ENCODE peak calls at places on chromosomes 5 and 9, in seven cellular contexts. V is HCT116, X is H1, C is HepG2, I is K562, L is GM12878, B is SK-N-SH. Z is an unnamed sample.

GRCh38 chr5:151585970-151586369 is 5.2 kb downstream of the FAT2 start:
- DNase-seq in V (no peak), X (no peak), C (no peak), I (no peak), L (no peak), B (peak; percentile 64), Z (no peak)

GRCh38 chr5:135229122-135229521 is 169.9 kb downstream of the MACROH2A1 start:
- DNase-seq in V (no peak), X (no peak), C (no peak), I (no peak), L (no peak), B (no peak), Z (no peak)

GRCh38 chr5:148730955-148731898 is 76.9 kb upstream of the HTR4 start:
- DNase-seq in V (peak; percentile 83), X (peak; percentile 54), C (peak; percentile 79), I (peak; percentile 70), L (peak; percentile 43), B (peak; percentile 52), Z (peak; percentile 65)

GRCh38 chr9:104961238-104961637 is 33.3 kb upstream of the ABCA1 start:
- DNase-seq in V (no peak), X (peak; percentile 54), C (peak; percentile 72), I (peak; percentile 36), L (peak; percentile 2), B (peak; percentile 25), Z (peak; percentile 92)

GRCh38 chr5:109404428-109404960 is 5.3 kb downstream of the PJA2 start:
- DNase-seq in V (no peak), X (no peak), C (no peak), I (no peak), L (no peak), B (no peak), Z (no peak)

GRCh38 chr5:172054611-172055153 is 48.2 kb upstream of the FBXW11 start:
- DNase-seq in V (no peak), X (no peak), C (no peak), I (no peak), L (no peak), B (no peak), Z (no peak)

GRCh38 chr9:118529624-118530214 is 825.5 kb downstream of the TLR4 start:
- DNase-seq in V (no peak), X (no peak), C (no peak), I (no peak), L (peak; percentile 62), B (peak; percentile 7), Z (no peak)

GRCh38 chr5:34008721-34009120 is 871 bp upstream of the AMACR start:
- DNase-seq in V (no peak), X (no peak), C (no peak), I (no peak), L (no peak), B (no peak), Z (no peak)

GRCh38 chr5:133427121-133427777 is 185.1 kb downstream of the FSTL4 start:
- DNase-seq in V (no peak), X (no peak), C (no peak), I (no peak), L (no peak), B (no peak), Z (no peak)

GRCh38 chr5:130110333-130110732 is 206.1 kb downstream of the CHSY3 start:
- DNase-seq in V (no peak), X (no peak), C (no peak), I (no peak), L (no peak), B (no peak), Z (no peak)
- TF ChIP-seq YY1 in V (no peak), X (no peak), C (no peak), I (no peak), L (no peak), B (no peak), Z (no peak)

GRCh38 chr9:5897851-5898250 is 7.2 kb downstream of the MLANA start:
- DNase-seq in V (no peak), X (no peak), C (no peak), I (no peak), L (no peak), B (no peak), Z (no peak)
- H3K4me3 ChIP-seq in V (no peak overlapping the region), X (no peak overlapping the region), C (no peak overlapping the region), I (no peak overlapping the region), L (no peak overlapping the region), B (no peak overlapping the region), Z (no peak overlapping the region)

GRCh38 chr9:131349522-131349880 is 44.4 kb upstream of the PRRC2B start:
- DNase-seq in V (no peak), X (no peak), C (no peak), I (no peak), L (no peak), B (no peak), Z (no peak)
- H3K9ac ChIP-seq in V (peak overlapping the region; percentile 14), X (no peak overlapping the region), C (peak overlapping the region; percentile 28), I (no peak overlapping the region), L (no peak overlapping the region), B (no peak overlapping the region), Z (peak overlapping the region; percentile 51)

DNA sequence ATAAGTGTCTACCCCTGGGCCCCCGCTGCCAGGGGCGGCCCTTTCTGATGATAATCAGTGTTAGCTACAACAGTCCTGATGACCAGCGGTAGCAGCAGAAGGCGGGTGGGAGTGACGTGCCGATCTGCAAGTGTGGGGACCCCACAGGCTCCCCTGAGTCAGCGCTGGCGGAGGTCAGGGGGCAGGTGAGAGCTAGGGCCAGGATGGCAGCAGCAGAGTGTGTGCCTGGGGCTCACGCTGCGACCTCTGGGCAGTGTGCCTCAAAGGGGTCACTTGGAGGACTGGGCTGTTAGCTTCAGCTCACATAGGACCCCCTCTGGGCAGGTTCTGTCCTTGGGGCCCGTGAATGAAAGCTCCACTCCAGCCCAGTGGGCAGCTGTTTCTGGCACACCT is 80.4 kb downstream of the HMCN2 start:
- DNase-seq in V (no peak), X (no peak), C (no peak), I (no peak), L (no peak), B (no peak), Z (no peak)
- TF ChIP-seq YY1 in V (no peak), X (no peak), C (no peak), I (no peak), L (no peak), B (no peak), Z (no peak)

Z was measured in NT2/D1.